ENCODE peak calls at places on chromosome 11, in six cellular contexts. One of them, this sample, is unnamed.
A peak's percentile ranks its signal among the peaks of the same experiment; 100 is the strongest.

GRCh38 chr11:87300640-87301381 is 263.1 kb downstream of the TMEM135 start:
- DNase-seq in GM13977: no peak
- DNase-seq in right lobe of liver: no peak
- DNase-seq in NCI-H1417: no peak
- DNase-seq in NCI-H1092: no peak
- DNase-seq in T-cell: no peak
- DNase-seq in this sample: no peak

GRCh38 chr11:13552784-13553183 is 57.0 kb upstream of the PTH start:
- DNase-seq in T-cell: no peak
- DNase-seq in right lobe of liver: no peak
- DNase-seq in GM13977: no peak
- DNase-seq in NCI-H1092: no peak
- DNase-seq in NCI-H1417: no peak
- DNase-seq in this sample: no peak

GRCh38 chr11:47494996-47495855 is 46.3 kb upstream of the RAPSN start:
- DNase-seq in NCI-H1092: no peak
- DNase-seq in T-cell: no peak
- DNase-seq in GM13977: no peak
- DNase-seq in right lobe of liver: no peak
- DNase-seq in NCI-H1417: no peak
- DNase-seq in this sample: no peak

GRCh38 chr11:121459413-121460041 is 6.8 kb upstream of the SORL1-AS1 start:
- DNase-seq in NCI-H1092: no peak
- DNase-seq in GM13977: no peak
- DNase-seq in T-cell: no peak
- DNase-seq in NCI-H1417: peak; percentile 35
- DNase-seq in right lobe of liver: peak; percentile 54
- DNase-seq in this sample: no peak

GRCh38 chr11:104148696-104149095 is 15.3 kb downstream of the PDGFD start:
- DNase-seq in right lobe of liver: no peak
- DNase-seq in NCI-H1092: no peak
- DNase-seq in NCI-H1417: no peak
- DNase-seq in T-cell: no peak
- DNase-seq in GM13977: no peak
- DNase-seq in this sample: no peak

GRCh38 chr11:7965386-7965785 is at the start of gene NLRP10:
- DNase-seq in GM13977: no peak
- DNase-seq in T-cell: no peak
- DNase-seq in NCI-H1417: no peak
- DNase-seq in right lobe of liver: no peak
- DNase-seq in NCI-H1092: no peak
- DNase-seq in this sample: no peak

GRCh38 chr11:117691501-117691900 is 105.5 kb downstream of the DSCAML1 start:
- DNase-seq in GM13977: no peak
- DNase-seq in NCI-H1092: no peak
- DNase-seq in T-cell: no peak
- DNase-seq in NCI-H1417: no peak
- DNase-seq in right lobe of liver: no peak
- DNase-seq in this sample: no peak

GRCh38 chr11:117313103-117313502 is 3.0 kb downstream of the BACE1 start:
- DNase-seq in right lobe of liver: no peak
- DNase-seq in GM13977: no peak
- DNase-seq in NCI-H1092: no peak
- DNase-seq in NCI-H1417: no peak
- DNase-seq in T-cell: no peak
- DNase-seq in this sample: no peak

GRCh38 chr11:68617925-68618809 is 66.2 kb upstream of the GAL start:
- DNase-seq in NCI-H1417: no peak
- DNase-seq in right lobe of liver: no peak
- DNase-seq in NCI-H1092: no peak
- DNase-seq in GM13977: no peak
- DNase-seq in T-cell: no peak
- DNase-seq in this sample: no peak

This sample was measured in germinal center.